ENCODE peak calls at places on chromosomes 5 and 9, in seven cellular contexts. K is effector CD8-positive, alpha-beta T cell; X is DMS153; Q is fibroblast of mammary gland; S is adipocyte; D is prostate gland; R is pons. I is an unnamed sample.

GRCh38 chr5:177309351-177310191 is 2.1 kb downstream of the MXD3 start:
- DNase-seq in K (peak), R (no peak), Q (peak), X (no peak), D (peak), S (peak), I (no peak)

GRCh38 chr5:175383350-175383749 is 60.6 kb downstream of the DRD1 start:
- DNase-seq in D (peak), X (peak), K (no peak), S (no peak), R (peak), Q (peak), I (no peak)

GRCh38 chr5:157476699-157477408 is 16.8 kb downstream of the NIPAL4 start:
- DNase-seq in R (peak), Q (peak), S (peak), D (peak), X (peak), K (no peak), I (no peak)

GRCh38 chr5:153742071-153742470 is 251.6 kb downstream of the GRIA1 start:
- DNase-seq in S (no peak), Q (no peak), D (no peak), X (no peak), K (no peak), R (no peak), I (no peak)

GRCh38 chr5:56668996-56669395 is 146.4 kb upstream of the MAP3K1 start:
- DNase-seq in X (peak), Q (no peak), D (peak), S (no peak), K (no peak), R (no peak), I (no peak)

GRCh38 chr9:106670418-106670817 is 192.5 kb upstream of the ZNF462 start:
- DNase-seq in X (no peak), K (no peak), Q (no peak), S (no peak), D (peak), R (no peak), I (no peak)

GRCh38 chr9:132637351-132637750 is 32.4 kb downstream of the DDX31 start:
- DNase-seq in S (no peak), X (peak), D (peak), K (no peak), Q (no peak), R (peak), I (no peak)

GRCh38 chr5:181120761-181121160 is 10.2 kb downstream of the OR2V1 start:
- DNase-seq in Q (peak), R (no peak), K (no peak), S (no peak), D (no peak), X (no peak), I (no peak)

GRCh38 chr5:125331987-125332628 is 585.7 kb upstream of the ZNF608 start:
- DNase-seq in S (no peak), K (no peak), R (peak), Q (no peak), D (no peak), X (no peak), I (no peak)

GRCh38 chr9:35718726-35719511 is 13.1 kb downstream of the TLN1 start:
- DNase-seq in Q (peak), X (no peak), R (no peak), S (no peak), D (no peak), K (no peak), I (no peak)

GRCh38 chr9:2155966-2156365 is 140.8 kb downstream of the SMARCA2 start:
- DNase-seq in Q (no peak), S (no peak), X (no peak), K (no peak), R (no peak), D (no peak), I (no peak)

GRCh38 chr5:159878988-159879471 is 37.3 kb upstream of the ADRA1B start:
- DNase-seq in Q (peak), K (no peak), X (no peak), S (peak), D (no peak), R (peak), I (peak)

GRCh38 chr5:1540166-1540565 is 16.4 kb upstream of the LPCAT1 start:
- DNase-seq in S (no peak), K (no peak), R (no peak), D (no peak), X (no peak), Q (no peak), I (no peak)

GRCh38 chr9:91682806-91683205 is 259.2 kb upstream of the NFIL3 start:
- DNase-seq in D (no peak), Q (peak), S (peak), K (no peak), X (no peak), R (no peak), I (peak)

GRCh38 chr5:31731016-31731415 is 92.1 kb downstream of the PDZD2 start:
- DNase-seq in X (no peak), S (no peak), Q (no peak), R (no peak), D (no peak), K (no peak), I (no peak)

GRCh38 chr9:137027369-137028012 is 546 bp downstream of the ABCA2 start:
- DNase-seq in Q (no peak), R (no peak), S (peak), D (no peak), X (no peak), K (no peak), I (no peak)

GRCh38 chr5:90888511-90889324 is 330.1 kb downstream of the ADGRV1 start:
- DNase-seq in S (peak), X (peak), R (no peak), K (no peak), D (no peak), Q (peak), I (no peak)

GRCh38 chr9:127506117-127506813 is 55.0 kb downstream of the LRSAM1 start:
- DNase-seq in Q (no peak), K (no peak), X (no peak), S (no peak), R (no peak), D (no peak), I (no peak)